ENCODE peak calls at places on chromosomes 11 and 22, in eight cellular contexts. One of them, this sample, is unnamed.

GRCh38 chr11:61392991-61393595 is 706 bp downstream of the TMEM216 start:
- DNase-seq in heart left ventricle: no peak
- DNase-seq in amniotic stem cell: no peak
- DNase-seq in HT1080: no peak
- DNase-seq in adrenal gland: no peak
- DNase-seq in astrocyte: no peak
- DNase-seq in head of caudate nucleus: no peak
- DNase-seq in cerebellar nuclear complex: no peak
- DNase-seq in this sample: no peak

GRCh38 chr11:19258651-19259230 is 18.0 kb upstream of the E2F8 start:
- DNase-seq in HT1080: no peak
- DNase-seq in cerebellar nuclear complex: no peak
- DNase-seq in amniotic stem cell: no peak
- DNase-seq in heart left ventricle: no peak
- DNase-seq in head of caudate nucleus: no peak
- DNase-seq in adrenal gland: no peak
- DNase-seq in astrocyte: no peak
- DNase-seq in this sample: no peak

GRCh38 chr11:39990413-39990812 is 1469.0 kb downstream of the LRRC4C start:
- DNase-seq in astrocyte: no peak
- DNase-seq in HT1080: no peak
- DNase-seq in amniotic stem cell: no peak
- DNase-seq in head of caudate nucleus: no peak
- DNase-seq in heart left ventricle: no peak
- DNase-seq in adrenal gland: no peak
- DNase-seq in cerebellar nuclear complex: no peak
- DNase-seq in this sample: no peak

GRCh38 chr11:73218106-73218829 is at the start of gene P2RY2:
- DNase-seq in heart left ventricle: peak
- DNase-seq in head of caudate nucleus: peak
- DNase-seq in astrocyte: peak
- DNase-seq in HT1080: no peak
- DNase-seq in cerebellar nuclear complex: no peak
- DNase-seq in amniotic stem cell: no peak
- DNase-seq in adrenal gland: peak
- DNase-seq in this sample: peak

GRCh38 chr22:44869196-44869595 is 116.8 kb downstream of the ARHGAP8 start:
- DNase-seq in cerebellar nuclear complex: no peak
- DNase-seq in heart left ventricle: no peak
- DNase-seq in amniotic stem cell: no peak
- DNase-seq in adrenal gland: no peak
- DNase-seq in astrocyte: no peak
- DNase-seq in HT1080: peak
- DNase-seq in head of caudate nucleus: no peak
- DNase-seq in this sample: no peak

GRCh38 chr22:49996532-49997220 is 15.9 kb downstream of the IL17REL start:
- DNase-seq in head of caudate nucleus: no peak
- DNase-seq in astrocyte: no peak
- DNase-seq in HT1080: no peak
- DNase-seq in cerebellar nuclear complex: no peak
- DNase-seq in amniotic stem cell: no peak
- DNase-seq in adrenal gland: no peak
- DNase-seq in heart left ventricle: no peak
- DNase-seq in this sample: no peak

GRCh38 chr11:11976476-11977187 is 31.8 kb downstream of the DKK3 start:
- DNase-seq in heart left ventricle: peak
- DNase-seq in HT1080: peak
- DNase-seq in amniotic stem cell: no peak
- DNase-seq in adrenal gland: no peak
- DNase-seq in astrocyte: no peak
- DNase-seq in cerebellar nuclear complex: no peak
- DNase-seq in head of caudate nucleus: no peak
- DNase-seq in this sample: no peak

GRCh38 chr11:69881467-69882269 is 62.5 kb upstream of the FGF3 start:
- DNase-seq in adrenal gland: peak
- DNase-seq in astrocyte: no peak
- DNase-seq in cerebellar nuclear complex: no peak
- DNase-seq in HT1080: no peak
- DNase-seq in amniotic stem cell: no peak
- DNase-seq in head of caudate nucleus: no peak
- DNase-seq in heart left ventricle: no peak
- DNase-seq in this sample: no peak

GRCh38 chr11:118415739-118416068 is 14.3 kb downstream of the ATP5MG start:
- DNase-seq in adrenal gland: peak
- DNase-seq in heart left ventricle: peak
- DNase-seq in astrocyte: peak
- DNase-seq in amniotic stem cell: peak
- DNase-seq in head of caudate nucleus: no peak
- DNase-seq in cerebellar nuclear complex: no peak
- DNase-seq in HT1080: peak
- DNase-seq in this sample: peak

GRCh38 chr11:23995891-23996290 is 501.0 kb upstream of the LUZP2 start:
- DNase-seq in amniotic stem cell: no peak
- DNase-seq in HT1080: peak
- DNase-seq in adrenal gland: no peak
- DNase-seq in cerebellar nuclear complex: no peak
- DNase-seq in heart left ventricle: no peak
- DNase-seq in astrocyte: peak
- DNase-seq in head of caudate nucleus: no peak
- DNase-seq in this sample: peak

GRCh38 chr11:1763796-1764661 is at the start of gene CTSD:
- DNase-seq in heart left ventricle: peak
- DNase-seq in cerebellar nuclear complex: no peak
- DNase-seq in amniotic stem cell: peak
- DNase-seq in adrenal gland: peak
- DNase-seq in head of caudate nucleus: peak
- DNase-seq in astrocyte: peak
- DNase-seq in HT1080: peak
- DNase-seq in this sample: peak

GRCh38 chr22:46650078-46650810 is 30.1 kb downstream of the GRAMD4 start:
- DNase-seq in heart left ventricle: no peak
- DNase-seq in astrocyte: no peak
- DNase-seq in cerebellar nuclear complex: no peak
- DNase-seq in adrenal gland: no peak
- DNase-seq in HT1080: no peak
- DNase-seq in amniotic stem cell: no peak
- DNase-seq in head of caudate nucleus: no peak
- DNase-seq in this sample: no peak

GRCh38 chr11:57798905-57799559 is 37.4 kb downstream of the CTNND1 start:
- DNase-seq in heart left ventricle: peak
- DNase-seq in cerebellar nuclear complex: no peak
- DNase-seq in amniotic stem cell: no peak
- DNase-seq in HT1080: peak
- DNase-seq in adrenal gland: peak
- DNase-seq in astrocyte: peak
- DNase-seq in head of caudate nucleus: no peak
- DNase-seq in this sample: peak

GRCh38 chr11:43145653-43146052 is 166.1 kb upstream of the API5 start:
- DNase-seq in cerebellar nuclear complex: no peak
- DNase-seq in adrenal gland: no peak
- DNase-seq in head of caudate nucleus: no peak
- DNase-seq in astrocyte: no peak
- DNase-seq in HT1080: no peak
- DNase-seq in heart left ventricle: no peak
- DNase-seq in amniotic stem cell: no peak
- DNase-seq in this sample: no peak

GRCh38 chr11:12469451-12469850 is 92.1 kb downstream of the PARVA start:
- DNase-seq in cerebellar nuclear complex: no peak
- DNase-seq in HT1080: no peak
- DNase-seq in amniotic stem cell: no peak
- DNase-seq in head of caudate nucleus: no peak
- DNase-seq in astrocyte: no peak
- DNase-seq in heart left ventricle: no peak
- DNase-seq in adrenal gland: no peak
- DNase-seq in this sample: no peak

GRCh38 chr11:113104390-113105251 is 143.4 kb downstream of the NCAM1 start:
- DNase-seq in heart left ventricle: no peak
- DNase-seq in amniotic stem cell: no peak
- DNase-seq in adrenal gland: no peak
- DNase-seq in cerebellar nuclear complex: no peak
- DNase-seq in head of caudate nucleus: no peak
- DNase-seq in HT1080: no peak
- DNase-seq in astrocyte: no peak
- DNase-seq in this sample: no peak

GRCh38 chr11:67265633-67266423 is 445 bp upstream of the GRK2 start:
- DNase-seq in HT1080: no peak
- DNase-seq in cerebellar nuclear complex: no peak
- DNase-seq in head of caudate nucleus: peak
- DNase-seq in heart left ventricle: peak
- DNase-seq in adrenal gland: peak
- DNase-seq in amniotic stem cell: no peak
- DNase-seq in astrocyte: no peak
- DNase-seq in this sample: no peak

GRCh38 chr11:126460417-126461095 is 105.1 kb downstream of the ST3GAL4 start:
- DNase-seq in astrocyte: no peak
- DNase-seq in adrenal gland: no peak
- DNase-seq in cerebellar nuclear complex: no peak
- DNase-seq in amniotic stem cell: no peak
- DNase-seq in HT1080: no peak
- DNase-seq in heart left ventricle: no peak
- DNase-seq in head of caudate nucleus: no peak
- DNase-seq in this sample: no peak

GRCh38 chr11:69700278-69701140 is 3.3 kb downstream of the FGF19 start:
- DNase-seq in heart left ventricle: peak
- DNase-seq in astrocyte: peak
- DNase-seq in HT1080: peak
- DNase-seq in adrenal gland: peak
- DNase-seq in amniotic stem cell: no peak
- DNase-seq in cerebellar nuclear complex: no peak
- DNase-seq in head of caudate nucleus: peak
- DNase-seq in this sample: peak

GRCh38 chr11:10326080-10326964 is 21.4 kb downstream of the ADM start:
- DNase-seq in adrenal gland: peak
- DNase-seq in heart left ventricle: no peak
- DNase-seq in astrocyte: no peak
- DNase-seq in cerebellar nuclear complex: no peak
- DNase-seq in HT1080: no peak
- DNase-seq in head of caudate nucleus: peak
- DNase-seq in amniotic stem cell: no peak
- DNase-seq in this sample: no peak

GRCh38 chr11:121024989-121025388 is 1.1 kb downstream of the TBCEL start:
- DNase-seq in HT1080: no peak
- DNase-seq in astrocyte: no peak
- DNase-seq in adrenal gland: no peak
- DNase-seq in amniotic stem cell: no peak
- DNase-seq in heart left ventricle: peak
- DNase-seq in head of caudate nucleus: no peak
- DNase-seq in cerebellar nuclear complex: no peak
- DNase-seq in this sample: peak

GRCh38 chr11:45444796-45445195 is 158.7 kb upstream of the SYT13 start:
- DNase-seq in adrenal gland: no peak
- DNase-seq in HT1080: peak
- DNase-seq in amniotic stem cell: no peak
- DNase-seq in heart left ventricle: no peak
- DNase-seq in cerebellar nuclear complex: no peak
- DNase-seq in astrocyte: no peak
- DNase-seq in head of caudate nucleus: no peak
- DNase-seq in this sample: no peak

GRCh38 chr11:10699072-10699471 is 5.5 kb upstream of the IRAG1 start:
- DNase-seq in adrenal gland: no peak
- DNase-seq in HT1080: no peak
- DNase-seq in astrocyte: no peak
- DNase-seq in head of caudate nucleus: no peak
- DNase-seq in amniotic stem cell: no peak
- DNase-seq in heart left ventricle: no peak
- DNase-seq in cerebellar nuclear complex: no peak
- DNase-seq in this sample: no peak

GRCh38 chr11:111325259-111325658 is 26.9 kb downstream of the POU2AF3 start:
- DNase-seq in head of caudate nucleus: no peak
- DNase-seq in adrenal gland: no peak
- DNase-seq in astrocyte: no peak
- DNase-seq in amniotic stem cell: no peak
- DNase-seq in heart left ventricle: no peak
- DNase-seq in cerebellar nuclear complex: no peak
- DNase-seq in HT1080: no peak
- DNase-seq in this sample: no peak

GRCh38 chr11:121328213-121328966 is 35.8 kb downstream of the SC5D start:
- DNase-seq in heart left ventricle: no peak
- DNase-seq in head of caudate nucleus: no peak
- DNase-seq in amniotic stem cell: no peak
- DNase-seq in cerebellar nuclear complex: no peak
- DNase-seq in adrenal gland: no peak
- DNase-seq in HT1080: no peak
- DNase-seq in astrocyte: no peak
- DNase-seq in this sample: no peak

GRCh38 chr11:34449013-34449412 is 10.3 kb downstream of the CAT start:
- DNase-seq in head of caudate nucleus: no peak
- DNase-seq in astrocyte: no peak
- DNase-seq in adrenal gland: no peak
- DNase-seq in heart left ventricle: no peak
- DNase-seq in cerebellar nuclear complex: no peak
- DNase-seq in HT1080: peak
- DNase-seq in amniotic stem cell: no peak
- DNase-seq in this sample: no peak

GRCh38 chr22:35440129-35440528 is 40.2 kb downstream of the MCM5 start:
- DNase-seq in adrenal gland: no peak
- DNase-seq in HT1080: no peak
- DNase-seq in heart left ventricle: peak
- DNase-seq in astrocyte: no peak
- DNase-seq in cerebellar nuclear complex: no peak
- DNase-seq in head of caudate nucleus: no peak
- DNase-seq in amniotic stem cell: no peak
- DNase-seq in this sample: no peak

GRCh38 chr22:44245438-44245837 is 64.7 kb downstream of the PARVG start:
- DNase-seq in heart left ventricle: peak
- DNase-seq in cerebellar nuclear complex: no peak
- DNase-seq in adrenal gland: no peak
- DNase-seq in HT1080: no peak
- DNase-seq in amniotic stem cell: no peak
- DNase-seq in head of caudate nucleus: no peak
- DNase-seq in astrocyte: no peak
- DNase-seq in this sample: no peak

GRCh38 chr11:46200537-46201281 is 76.8 kb upstream of the CREB3L1 start:
- DNase-seq in cerebellar nuclear complex: no peak
- DNase-seq in head of caudate nucleus: no peak
- DNase-seq in HT1080: peak
- DNase-seq in heart left ventricle: no peak
- DNase-seq in astrocyte: peak
- DNase-seq in adrenal gland: peak
- DNase-seq in amniotic stem cell: no peak
- DNase-seq in this sample: peak

GRCh38 chr11:126007263-126007662 is 55.4 kb downstream of the CDON start:
- DNase-seq in heart left ventricle: no peak
- DNase-seq in adrenal gland: no peak
- DNase-seq in amniotic stem cell: no peak
- DNase-seq in astrocyte: peak
- DNase-seq in HT1080: peak
- DNase-seq in cerebellar nuclear complex: no peak
- DNase-seq in head of caudate nucleus: no peak
- DNase-seq in this sample: peak

GRCh38 chr22:29359469-29359868 is 28.9 kb downstream of the AP1B1 start:
- DNase-seq in cerebellar nuclear complex: no peak
- DNase-seq in astrocyte: peak
- DNase-seq in heart left ventricle: peak
- DNase-seq in adrenal gland: peak
- DNase-seq in head of caudate nucleus: no peak
- DNase-seq in amniotic stem cell: peak
- DNase-seq in HT1080: peak
- DNase-seq in this sample: peak